ENCODE peak calls at places on chromosomes 16 and 17, in eight cellular contexts. G is activated B cell treated with CpG ODN at 0.5 μM for 24 hours; Z is iris pigment epithelial cell; H is BE2C; Y is NCI-H1105; Q is WTC11; N is stimulated activated naive CD4-positive, alpha-beta T cell; X is non-pigmented ciliary epithelial cell. L is an unnamed sample.

GRCh38 chr17:58402679-58403078 is 14.7 kb downstream of the RNF43 start:
- DNase-seq in G (no peak), Z (peak), H (no peak), Y (no peak), Q (peak), N (no peak), X (peak), L (no peak)

GRCh38 chr16:79661578-79661977 is 61.0 kb upstream of the MAF start:
- DNase-seq in G (no peak), Z (no peak), H (no peak), Y (no peak), Q (no peak), N (no peak), X (no peak), L (no peak)

GRCh38 chr16:68283840-68284595 is 19.7 kb downstream of the SLC7A6 start:
- DNase-seq in G (no peak), Z (no peak), H (no peak), Y (no peak), Q (no peak), N (no peak), X (no peak), L (no peak)

GRCh38 chr17:67528751-67529436 is 151.8 kb downstream of the PITPNC1 start:
- DNase-seq in G (no peak), Z (peak), H (peak), Y (peak), Q (peak), N (no peak), X (peak), L (peak)

GRCh38 chr17:45828171-45829133 is 16.2 kb upstream of the SPPL2C start:
- DNase-seq in G (no peak), Z (peak), H (no peak), Y (no peak), Q (no peak), N (no peak), X (no peak), L (no peak)

GRCh38 chr17:71176315-71176714 is 944.5 kb upstream of the SOX9 start:
- DNase-seq in G (no peak), Z (no peak), H (peak), Y (no peak), Q (no peak), N (no peak), X (no peak), L (no peak)

GRCh38 chr16:16988963-16989362 is 481.8 kb downstream of the XYLT1 start:
- DNase-seq in G (no peak), Z (no peak), H (no peak), Y (no peak), Q (no peak), N (no peak), X (no peak), L (no peak)

GRCh38 chr16:86297391-86297790 is 212.9 kb upstream of the FOXF1 start:
- DNase-seq in G (no peak), Z (no peak), H (no peak), Y (no peak), Q (no peak), N (no peak), X (no peak), L (no peak)

GRCh38 chr17:33978889-33979288 is 276.2 kb upstream of the CCL2 start:
- DNase-seq in G (no peak), Z (no peak), H (no peak), Y (no peak), Q (no peak), N (no peak), X (no peak), L (no peak)

GRCh38 chr16:2526135-2526534 is 5.1 kb downstream of the CEMP1 start:
- DNase-seq in G (no peak), Z (no peak), H (no peak), Y (no peak), Q (no peak), N (no peak), X (no peak), L (no peak)

GRCh38 chr16:4976079-4976478 is 17.9 kb downstream of the SEC14L5 start:
- DNase-seq in G (no peak), Z (no peak), H (no peak), Y (no peak), Q (no peak), N (no peak), X (no peak), L (no peak)

GRCh38 chr16:85549766-85550421 is 63.2 kb upstream of the GSE1 start:
- DNase-seq in G (no peak), Z (no peak), H (no peak), Y (no peak), Q (no peak), N (no peak), X (no peak), L (no peak)

GRCh38 chr17:69050999-69051775 is 9.5 kb downstream of the ABCA9 start:
- DNase-seq in G (no peak), Z (peak), H (no peak), Y (no peak), Q (no peak), N (no peak), X (no peak), L (no peak)

GRCh38 chr17:80970762-80971703 is 20.6 kb upstream of the CHMP6 start:
- DNase-seq in G (no peak), Z (no peak), H (peak), Y (no peak), Q (no peak), N (no peak), X (no peak), L (no peak)

GRCh38 chr17:28598389-28598788 is 436 bp downstream of the SPAG5 start:
- DNase-seq in G (no peak), Z (no peak), H (no peak), Y (peak), Q (no peak), N (no peak), X (no peak), L (no peak)

GRCh38 chr16:57616871-57617270 is 11.6 kb upstream of the ADGRG1 start:
- DNase-seq in G (no peak), Z (no peak), H (peak), Y (no peak), Q (no peak), N (no peak), X (no peak), L (no peak)

GRCh38 chr17:81511800-81512559 is 619 bp downstream of the ACTG1 start:
- DNase-seq in G (peak), Z (peak), H (peak), Y (no peak), Q (no peak), N (peak), X (no peak), L (peak)

GRCh38 chr16:83957296-83957855 is 4.3 kb downstream of the OSGIN1 start:
- DNase-seq in G (no peak), Z (no peak), H (no peak), Y (no peak), Q (no peak), N (no peak), X (no peak), L (no peak)

GRCh38 chr16:72241930-72242329 is 70.0 kb upstream of the PMFBP1 start:
- DNase-seq in G (no peak), Z (peak), H (peak), Y (no peak), Q (no peak), N (no peak), X (peak), L (no peak)

GRCh38 chr17:22704674-22705073 is 1012.4 kb downstream of the KCNJ18 start:
- DNase-seq in G (no peak), Z (no peak), H (no peak), Y (no peak), Q (no peak), N (no peak), X (no peak), L (no peak)

GRCh38 chr16:89365044-89365467 is 125.3 kb downstream of the ANKRD11 start:
- DNase-seq in G (no peak), Z (peak), H (no peak), Y (no peak), Q (no peak), N (no peak), X (peak), L (no peak)

GRCh38 chr16:3094289-3095027 is 4.6 kb downstream of the ZSCAN10 start:
- DNase-seq in G (no peak), Z (peak), H (peak), Y (no peak), Q (peak), N (no peak), X (no peak), L (no peak)

GRCh38 chr16:88804173-88804551 is 573 bp downstream of the CDT1 start:
- DNase-seq in G (no peak), Z (no peak), H (no peak), Y (no peak), Q (no peak), N (no peak), X (no peak), L (peak)

L was measured in uterus.